ENCODE peak calls at places on chromosomes 16 and 17, in eight cellular contexts. V, K, P, H, R, W, E and M are unnamed samples.

GRCh38 chr17:35373984-35374765 is 754 bp upstream of the SLFN11 start:
- DNase-seq in V (no peak), K (peak; percentile 47), P (peak; percentile 78), H (peak; percentile 81), R (peak; percentile 70), W (peak; percentile 74), E (peak; percentile 80), M (peak; percentile 39)

GRCh38 chr17:28928061-28928460 is 23.3 kb downstream of the PHF12 start:
- DNase-seq in V (no peak), K (no peak), P (no peak), H (no peak), R (no peak), W (no peak), E (no peak), M (peak; percentile 84)

GRCh38 chr17:16981928-16982327 is 10.0 kb upstream of the TNFRSF13B start:
- DNase-seq in V (no peak), K (no peak), P (no peak), H (no peak), R (no peak), W (peak; percentile 43), E (peak; percentile 52), M (no peak)

GRCh38 chr16:23771027-23771426 is 16.2 kb downstream of the CHP2 start:
- DNase-seq in V (no peak), K (no peak), P (no peak), H (no peak), R (peak; percentile 12), W (no peak), E (peak; percentile 1), M (no peak)

GRCh38 chr17:2423271-2423670 is 22.4 kb upstream of the MNT start:
- DNase-seq in V (no peak), K (no peak), P (no peak), H (no peak), R (no peak), W (no peak), E (no peak), M (no peak)

GRCh38 chr17:2961446-2961845 is 102.0 kb downstream of the OR1D5 start:
- DNase-seq in V (no peak), K (no peak), P (no peak), H (no peak), R (no peak), W (no peak), E (no peak), M (no peak)

GRCh38 chr16:67311607-67312449 is 14.7 kb downstream of the KCTD19 start:
- DNase-seq in V (peak; percentile 98), K (no peak), P (peak; percentile 99), H (peak; percentile 66), R (peak; percentile 99), W (no peak), E (no peak), M (peak; percentile 98)

GRCh38 chr17:72456026-72456569 is 335.3 kb downstream of the SOX9 start:
- DNase-seq in V (no peak), K (peak; percentile 63), P (peak; percentile 58), H (no peak), R (peak; percentile 31), W (peak; percentile 85), E (no peak), M (peak; percentile 45)

GRCh38 chr17:77722366-77722765 is 236.1 kb upstream of the TNRC6C start:
- DNase-seq in V (no peak), K (no peak), P (no peak), H (no peak), R (no peak), W (no peak), E (peak; percentile 30), M (no peak)

GRCh38 chr17:35607239-35607817 is 20.2 kb downstream of the AP2B1 start:
- DNase-seq in V (no peak), K (no peak), P (no peak), H (no peak), R (no peak), W (no peak), E (no peak), M (no peak)

GRCh38 chr16:71855937-71856662 is 10.3 kb downstream of the ATXN1L start:
- DNase-seq in V (no peak), K (no peak), P (peak; percentile 16), H (no peak), R (no peak), W (no peak), E (no peak), M (no peak)

GRCh38 chr17:50638572-50638850 is 3.8 kb downstream of the ABCC3 start:
- DNase-seq in V (no peak), K (no peak), P (no peak), H (no peak), R (peak; percentile 46), W (no peak), E (no peak), M (no peak)

GRCh38 chr17:3659541-3660111 is 8.8 kb downstream of the TAX1BP3 start:
- DNase-seq in V (peak; percentile 81), K (peak; percentile 76), P (peak; percentile 96), H (peak; percentile 94), R (peak; percentile 87), W (peak; percentile 71), E (peak; percentile 58), M (no peak)

GRCh38 chr16:67179421-67180080 is 4.2 kb downstream of the MATCAP1 start:
- DNase-seq in V (no peak), K (no peak), P (peak; percentile 37), H (no peak), R (no peak), W (no peak), E (peak; percentile 74), M (no peak)

GRCh38 chr16:20614201-20615141 is 38.3 kb upstream of the ACSM2B start:
- DNase-seq in V (no peak), K (no peak), P (no peak), H (no peak), R (no peak), W (no peak), E (no peak), M (no peak)

GRCh38 chr17:27218719-27219488 is 75.0 kb upstream of the WSB1 start:
- DNase-seq in V (no peak), K (no peak), P (no peak), H (no peak), R (no peak), W (no peak), E (no peak), M (no peak)

GRCh38 chr17:7111784-7112526 is 2.7 kb downstream of the ASGR2 start:
- DNase-seq in V (no peak), K (no peak), P (peak; percentile 17), H (no peak), R (no peak), W (peak; percentile 43), E (no peak), M (no peak)

GRCh38 chr16:47469227-47469626 is 8.1 kb downstream of the PHKB start:
- DNase-seq in V (no peak), K (no peak), P (no peak), H (no peak), R (no peak), W (no peak), E (no peak), M (no peak)

GRCh38 chr16:64657316-64658011 is 464.4 kb downstream of the CDH11 start:
- DNase-seq in V (peak; percentile 38), K (no peak), P (no peak), H (no peak), R (peak; percentile 20), W (no peak), E (no peak), M (no peak)

GRCh38 chr16:11493531-11493929 is 93.2 kb downstream of the LITAF start:
- DNase-seq in V (no peak), K (no peak), P (no peak), H (no peak), R (no peak), W (no peak), E (no peak), M (no peak)
- H3K4me3 ChIP-seq in V (no peak overlapping the region), K (no peak overlapping the region), P (no peak overlapping the region), H (no peak overlapping the region), R (no peak overlapping the region), W (no peak overlapping the region), E (peak overlapping the region; percentile 36), M (no peak overlapping the region)

GRCh38 chr16:35102780-35103403 is 1643.5 kb downstream of the TP53TG3F start:
- DNase-seq in V (no peak), K (no peak), P (no peak), H (no peak), R (no peak), W (no peak), E (no peak), M (no peak)
- TF ChIP-seq CTCF in V (no peak), K (no peak), P (no peak), H (no peak), R (no peak), W (no peak), E (no peak), M (no peak)

DNA sequence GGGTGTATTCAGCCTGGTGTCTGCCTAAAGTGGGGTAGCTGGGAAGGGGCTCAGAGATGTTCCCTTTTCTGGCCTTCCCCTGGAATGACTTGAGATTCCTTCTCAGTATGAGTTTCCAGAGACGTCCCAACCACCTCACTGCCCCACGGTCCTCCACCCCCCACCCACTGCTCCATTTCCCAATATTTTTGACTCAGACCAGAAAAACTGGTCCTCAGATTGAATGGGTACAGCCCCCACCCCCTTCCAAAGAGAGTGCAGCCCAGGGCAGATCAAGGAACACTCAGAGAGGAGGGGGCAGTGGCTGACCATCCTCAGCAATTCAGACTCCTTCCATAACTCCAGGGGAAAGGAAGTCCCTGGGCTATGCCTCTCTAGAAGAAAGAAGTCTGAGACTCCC is 3.2 kb downstream of the ACLY start:
- DNase-seq in V (no peak), K (no peak), P (no peak), H (no peak), R (no peak), W (no peak), E (no peak), M (no peak)
- H3K4me3 ChIP-seq in V (peak overlapping the region; percentile 5), K (no peak overlapping the region), P (no peak overlapping the region), H (no peak overlapping the region), R (no peak overlapping the region), W (no peak overlapping the region), E (peak overlapping the region; percentile 74), M (peak overlapping the region; percentile 20)

DNA sequence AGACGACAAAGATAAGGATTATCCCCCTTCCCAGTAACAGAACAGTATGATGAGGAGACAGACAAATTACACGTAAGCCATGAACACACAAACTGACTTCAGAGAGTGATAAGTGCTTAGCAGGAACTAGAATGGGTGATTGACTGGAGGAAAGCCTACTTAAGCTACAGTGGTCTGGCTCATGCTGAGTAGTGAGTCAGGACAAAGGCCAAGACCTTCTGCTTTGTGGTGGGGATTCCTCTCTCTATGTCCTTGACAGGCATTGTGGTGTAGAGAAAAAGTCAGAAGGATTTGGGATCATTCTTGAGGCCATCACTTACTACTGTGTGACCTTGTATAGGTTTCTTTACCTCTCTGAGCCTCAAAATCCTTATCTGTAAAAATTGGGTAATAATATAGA is 381.9 kb upstream of the CCL2 start:
- DNase-seq in V (no peak), K (no peak), P (no peak), H (no peak), R (no peak), W (no peak), E (peak; percentile 57), M (no peak)
- TF ChIP-seq CTCF in V (no peak), K (no peak), P (no peak), H (no peak), R (no peak), W (no peak), E (no peak), M (no peak)